ENCODE peak calls at places on chromosomes 7 and 10, in four cellular contexts. K, Z, I and V are unnamed samples.

GRCh38 chr10:97023401-97024180 is 162.2 kb downstream of the SLIT1 start:
- DNase-seq in K (no peak), I (no peak), Z (no peak), V (no peak)

GRCh38 chr10:49567810-49568209 is 28.9 kb upstream of the ERCC6 start:
- DNase-seq in I (no peak), Z (no peak), K (no peak), V (no peak)

GRCh38 chr10:113069595-113069994 is 119.5 kb downstream of the TCF7L2 start:
- DNase-seq in I (no peak), K (no peak), Z (no peak), V (no peak)

GRCh38 chr10:6504296-6504695 is 75.8 kb downstream of the PRKCQ start:
- DNase-seq in K (no peak), I (no peak), Z (no peak), V (no peak)

GRCh38 chr7:1243964-1244416 is 11.3 kb downstream of the UNCX start:
- DNase-seq in Z (no peak), I (no peak), K (no peak), V (no peak)

GRCh38 chr10:10993785-10994184 is 23.9 kb upstream of the CELF2 start:
- DNase-seq in I (no peak), Z (no peak), K (no peak), V (no peak)

GRCh38 chr7:135189221-135189662 is 18.7 kb upstream of the CYREN start:
- DNase-seq in I (no peak), Z (no peak), K (no peak), V (no peak)

GRCh38 chr7:100974021-100974420 is 4.7 kb downstream of the MUC12 start:
- DNase-seq in K (no peak), Z (no peak), I (no peak), V (no peak)

GRCh38 chr7:6161463-6162330 is 110.7 kb downstream of the CYTH3 start:
- DNase-seq in Z (no peak), I (no peak), K (no peak), V (no peak)

GRCh38 chr10:135601-136464 is 578 bp downstream of the ZMYND11 start:
- DNase-seq in I (peak; percentile 59), K (no peak), Z (peak; percentile 25), V (peak; percentile 26)

GRCh38 chr7:128697301-128697905 is 25.3 kb downstream of the GARIN1A start:
- DNase-seq in Z (peak; percentile 21), K (no peak), I (peak; percentile 86), V (no peak)

DNA sequence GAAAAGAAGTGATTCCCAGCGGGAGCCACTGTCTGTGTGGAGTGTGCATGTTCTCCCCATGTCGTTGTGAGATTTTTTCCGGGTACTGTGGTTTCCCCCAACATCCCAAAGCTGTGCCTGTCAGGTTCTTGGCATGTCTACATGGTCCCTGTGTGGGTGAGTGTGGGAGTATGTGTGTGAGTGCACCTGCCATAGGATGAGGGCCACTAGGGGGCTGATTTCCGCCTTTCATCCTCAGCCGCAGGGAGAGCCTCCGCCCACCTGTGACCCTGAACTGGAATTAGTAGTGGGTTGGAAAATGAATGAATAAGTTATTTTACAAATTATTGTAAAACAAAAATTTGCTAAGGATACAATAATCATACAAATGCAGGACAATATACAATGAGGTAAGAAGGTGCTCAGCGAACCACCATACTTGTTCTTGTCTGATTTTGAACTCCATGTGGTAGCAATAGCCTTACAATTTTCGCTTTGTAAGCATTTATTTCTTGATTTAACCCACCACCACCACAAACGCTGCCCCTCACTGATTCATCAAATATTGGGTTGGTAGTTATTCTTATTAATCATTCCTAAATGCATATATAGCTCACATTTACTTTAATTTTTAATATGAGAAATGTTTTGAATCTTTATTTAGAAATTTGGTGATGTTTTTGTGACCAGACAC is 641.2 kb upstream of the VSTM2A start:
- DNase-seq in K (no peak), I (no peak), Z (no peak), V (no peak)
- TF ChIP-seq FOXM1 in K (no peak), I (no peak), Z (no peak), V (no peak)

GRCh38 chr10:31320179-31320597 is 1.2 kb downstream of the ZEB1 start:
- DNase-seq in K (no peak), I (peak; percentile 18), Z (no peak), V (peak; percentile 8)
- TF ChIP-seq SP1 in K (no peak), I (no peak), Z (no peak), V (no peak)

DNA sequence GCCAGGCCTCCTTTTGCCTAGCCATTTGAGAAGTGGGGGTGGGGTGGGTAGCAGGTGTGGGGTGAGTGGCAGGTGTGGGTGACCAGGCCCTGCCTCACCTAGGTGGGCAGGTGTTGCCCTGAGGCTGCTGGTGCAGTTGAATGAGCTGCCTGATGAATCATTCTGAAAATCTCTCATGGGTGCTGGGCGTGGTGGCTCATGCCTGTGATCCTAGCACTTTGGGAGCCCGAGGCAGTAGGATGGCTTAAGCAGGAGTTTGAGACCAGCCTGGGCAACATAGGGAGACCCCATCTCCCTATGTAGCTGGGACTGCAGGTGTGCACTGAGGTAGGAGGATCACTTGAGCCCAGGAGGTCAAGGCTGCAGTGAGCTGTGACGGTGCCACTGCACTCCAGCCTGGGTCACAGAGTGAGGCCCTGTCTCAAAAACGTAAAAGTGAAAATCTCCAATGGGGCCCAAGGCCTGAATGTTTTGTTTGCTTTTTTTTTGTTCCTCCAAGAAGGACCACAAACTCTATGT is 17.7 kb downstream of the TSPAN14 start:
- DNase-seq in I (no peak), Z (no peak), K (no peak), V (no peak)
- TF ChIP-seq FOXK2 in I (no peak), Z (no peak), K (no peak), V (no peak)

DNA sequence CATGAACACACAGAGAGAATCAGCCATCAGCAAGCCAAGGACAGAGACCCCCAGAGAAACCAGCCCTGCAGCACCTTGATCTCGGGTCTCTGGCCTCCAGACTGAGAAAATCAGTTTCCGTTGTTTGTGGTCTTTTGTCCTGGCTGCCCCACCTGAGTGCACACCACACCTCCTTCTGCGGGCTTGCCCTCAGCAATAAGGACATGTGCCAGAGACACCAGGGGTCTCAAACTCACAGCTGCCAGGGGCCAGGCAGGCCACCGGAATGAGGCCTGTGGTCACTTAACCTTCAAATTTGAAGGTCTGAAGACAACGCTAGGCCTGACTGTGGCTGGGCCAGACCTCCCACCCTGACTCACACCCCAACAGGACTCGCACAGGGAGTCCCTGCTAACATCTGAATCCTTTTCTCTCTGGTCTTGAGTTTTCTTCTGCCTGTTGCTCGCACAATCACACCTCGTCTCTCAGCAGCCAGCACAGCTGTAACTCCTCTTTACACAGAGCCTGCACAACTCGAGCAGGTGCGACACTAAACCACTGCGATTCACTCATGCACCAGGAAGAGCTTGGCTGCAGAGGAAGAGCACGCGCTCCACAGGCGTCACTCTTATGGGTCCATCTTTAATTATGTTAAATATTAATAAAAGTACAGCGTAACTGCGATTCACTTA is 86.2 kb downstream of the CHST15 start:
- DNase-seq in Z (no peak), K (no peak), I (no peak), V (no peak)
- TF ChIP-seq FOXM1 in Z (no peak), K (no peak), I (no peak), V (no peak)

GRCh38 chr7:2488681-2489080 is 12.5 kb upstream of the GRIFIN start:
- DNase-seq in I (no peak), Z (no peak), K (no peak), V (no peak)
- TF ChIP-seq SP1 in I (no peak), Z (no peak), K (no peak), V (no peak)

DNA sequence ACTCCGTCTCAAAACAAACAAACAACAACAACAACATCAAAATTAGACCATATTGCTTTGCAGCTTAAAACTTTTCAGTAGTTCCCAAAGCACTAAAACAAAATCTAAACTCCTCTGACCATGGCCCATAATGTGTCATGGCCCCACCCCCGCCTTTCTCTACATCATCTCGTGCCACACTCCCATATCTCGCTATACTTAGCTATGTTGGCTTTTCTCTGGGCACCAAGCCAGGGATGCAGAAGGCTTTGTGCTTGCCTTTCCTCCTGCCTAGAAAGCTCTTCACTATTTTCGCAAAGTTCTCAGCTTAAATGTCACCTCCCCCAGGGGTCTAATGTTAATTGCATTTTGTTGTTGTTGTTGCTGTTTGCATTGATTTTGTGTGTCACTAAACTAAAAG is 15.1 kb upstream of the SLC16A12 start:
- DNase-seq in K (no peak), Z (no peak), I (no peak), V (no peak)
- TF ChIP-seq FOXK2 in K (no peak), Z (no peak), I (no peak), V (no peak)

GRCh38 chr10:25704622-25705021 is 229.4 kb upstream of the MYO3A start:
- DNase-seq in I (no peak), Z (no peak), K (no peak), V (no peak)

GRCh38 chr10:25698638-25699037 is 235.4 kb upstream of the MYO3A start:
- DNase-seq in I (no peak), K (no peak), Z (no peak), V (no peak)

GRCh38 chr10:25699631-25700030 is 234.4 kb upstream of the MYO3A start:
- DNase-seq in K (no peak), I (no peak), Z (no peak), V (no peak)

GRCh38 chr10:25697412-25697811 is 236.6 kb upstream of the MYO3A start:
- DNase-seq in Z (no peak), K (no peak), I (no peak), V (no peak)

GRCh38 chr10:25701651-25702050 is 232.4 kb upstream of the MYO3A start:
- DNase-seq in I (no peak), K (no peak), Z (no peak), V (no peak)
- TF ChIP-seq FOXM1 in I (no peak), K (no peak), Z (no peak), V (no peak)